ENCODE peak calls at places on chromosomes 5 and 9, in five cellular contexts. L, G, B, D and V are unnamed samples.
A peak's percentile ranks its signal among the peaks of the same experiment; 100 is the strongest.

GRCh38 chr9:94638335-94639044 is 828 bp downstream of the FBP1 start:
- DNase-seq in D (peak; percentile 63), G (no peak), L (no peak), B (no peak), V (no peak)

GRCh38 chr9:89635816-89636215 is 31.0 kb downstream of the GADD45G start:
- DNase-seq in B (peak; percentile 62), L (no peak), D (no peak), G (no peak), V (no peak)

GRCh38 chr5:878125-878524 is 14.5 kb downstream of the BRD9 start:
- DNase-seq in B (no peak), G (no peak), L (no peak), D (peak; percentile 70), V (no peak)

GRCh38 chr5:153573326-153574033 is 83.0 kb downstream of the GRIA1 start:
- DNase-seq in D (no peak), G (no peak), B (no peak), L (no peak), V (no peak)

GRCh38 chr5:135385576-135385975 is 13.5 kb downstream of the MACROH2A1 start:
- DNase-seq in L (no peak), G (no peak), D (no peak), B (no peak), V (no peak)

GRCh38 chr5:181114284-181114843 is 16.6 kb downstream of the OR2V1 start:
- DNase-seq in D (no peak), B (no peak), G (no peak), L (no peak), V (no peak)

GRCh38 chr9:79060726-79061125 is 511.0 kb upstream of the TLE4 start:
- DNase-seq in G (no peak), B (no peak), D (no peak), L (no peak), V (no peak)

GRCh38 chr5:112604741-112605390 is 132.8 kb upstream of the APC start:
- DNase-seq in B (no peak), D (no peak), L (no peak), G (no peak), V (no peak)

GRCh38 chr5:98847054-98847453 is 73.6 kb downstream of the RGMB start:
- DNase-seq in L (no peak), D (no peak), B (no peak), G (no peak), V (no peak)